ENCODE peak calls at places on chromosomes 16 and 17, in seven cellular contexts. One of them, this sample, is unnamed.

GRCh38 chr16:70715860-70716357 is 30.1 kb upstream of the MTSS2 start:
- DNase-seq in Kasumi-1: no peak
- DNase-seq in activated CD8-positive, alpha-beta memory T cell treated with anti-CD3 and anti-CD28 coated beads for 48 hours: no peak
- DNase-seq in smooth muscle cell of the brain vasculature: no peak
- DNase-seq in islet precursor cell: no peak
- DNase-seq in NCI-H146: no peak
- DNase-seq in Caki2: no peak
- DNase-seq in this sample: no peak

GRCh38 chr17:29384901-29385300 is 5.3 kb upstream of the TAOK1 start:
- DNase-seq in Kasumi-1: no peak
- DNase-seq in activated CD8-positive, alpha-beta memory T cell treated with anti-CD3 and anti-CD28 coated beads for 48 hours: no peak
- DNase-seq in smooth muscle cell of the brain vasculature: no peak
- DNase-seq in islet precursor cell: no peak
- DNase-seq in NCI-H146: no peak
- DNase-seq in Caki2: peak
- DNase-seq in this sample: peak

GRCh38 chr16:89921699-89922476 is 1.3 kb upstream of the TUBB3 start:
- DNase-seq in Kasumi-1: peak
- DNase-seq in activated CD8-positive, alpha-beta memory T cell treated with anti-CD3 and anti-CD28 coated beads for 48 hours: no peak
- DNase-seq in smooth muscle cell of the brain vasculature: peak
- DNase-seq in islet precursor cell: peak
- DNase-seq in NCI-H146: peak
- DNase-seq in Caki2: peak
- DNase-seq in this sample: peak

GRCh38 chr16:3949287-3949686 is 68.8 kb upstream of the CREBBP start:
- DNase-seq in Kasumi-1: no peak
- DNase-seq in activated CD8-positive, alpha-beta memory T cell treated with anti-CD3 and anti-CD28 coated beads for 48 hours: no peak
- DNase-seq in smooth muscle cell of the brain vasculature: no peak
- DNase-seq in islet precursor cell: no peak
- DNase-seq in NCI-H146: peak
- DNase-seq in Caki2: no peak
- DNase-seq in this sample: peak

GRCh38 chr16:73956592-73957495 is 339.8 kb upstream of the PSMD7 start:
- DNase-seq in Kasumi-1: peak
- DNase-seq in activated CD8-positive, alpha-beta memory T cell treated with anti-CD3 and anti-CD28 coated beads for 48 hours: no peak
- DNase-seq in smooth muscle cell of the brain vasculature: peak
- DNase-seq in islet precursor cell: peak
- DNase-seq in NCI-H146: peak
- DNase-seq in Caki2: peak
- DNase-seq in this sample: peak

GRCh38 chr16:81526935-81527334 is 82.3 kb downstream of the CMIP start:
- DNase-seq in Kasumi-1: no peak
- DNase-seq in activated CD8-positive, alpha-beta memory T cell treated with anti-CD3 and anti-CD28 coated beads for 48 hours: no peak
- DNase-seq in smooth muscle cell of the brain vasculature: no peak
- DNase-seq in islet precursor cell: no peak
- DNase-seq in NCI-H146: no peak
- DNase-seq in Caki2: peak
- DNase-seq in this sample: no peak

GRCh38 chr16:57639172-57639571 is 10.7 kb downstream of the ADGRG1 start:
- DNase-seq in Kasumi-1: no peak
- DNase-seq in activated CD8-positive, alpha-beta memory T cell treated with anti-CD3 and anti-CD28 coated beads for 48 hours: no peak
- DNase-seq in smooth muscle cell of the brain vasculature: no peak
- DNase-seq in islet precursor cell: no peak
- DNase-seq in NCI-H146: peak
- DNase-seq in Caki2: no peak
- DNase-seq in this sample: peak

GRCh38 chr17:17391575-17392370 is 85.0 kb upstream of the MED9 start:
- DNase-seq in Kasumi-1: no peak
- DNase-seq in activated CD8-positive, alpha-beta memory T cell treated with anti-CD3 and anti-CD28 coated beads for 48 hours: no peak
- DNase-seq in smooth muscle cell of the brain vasculature: no peak
- DNase-seq in islet precursor cell: no peak
- DNase-seq in NCI-H146: no peak
- DNase-seq in Caki2: no peak
- DNase-seq in this sample: peak

GRCh38 chr17:59856859-59857794 is 35.6 kb downstream of the TUBD1 start:
- DNase-seq in Kasumi-1: no peak
- DNase-seq in activated CD8-positive, alpha-beta memory T cell treated with anti-CD3 and anti-CD28 coated beads for 48 hours: no peak
- DNase-seq in smooth muscle cell of the brain vasculature: no peak
- DNase-seq in islet precursor cell: no peak
- DNase-seq in NCI-H146: no peak
- DNase-seq in Caki2: no peak
- DNase-seq in this sample: peak

GRCh38 chr16:35431829-35432663 is 1972.6 kb downstream of the TP53TG3F start:
- DNase-seq in Kasumi-1: peak
- DNase-seq in activated CD8-positive, alpha-beta memory T cell treated with anti-CD3 and anti-CD28 coated beads for 48 hours: no peak
- DNase-seq in smooth muscle cell of the brain vasculature: no peak
- DNase-seq in islet precursor cell: no peak
- DNase-seq in NCI-H146: peak
- DNase-seq in Caki2: peak
- DNase-seq in this sample: peak

GRCh38 chr16:65274576-65274975 is 152.7 kb upstream of the CDH11 start:
- DNase-seq in Kasumi-1: no peak
- DNase-seq in activated CD8-positive, alpha-beta memory T cell treated with anti-CD3 and anti-CD28 coated beads for 48 hours: no peak
- DNase-seq in smooth muscle cell of the brain vasculature: no peak
- DNase-seq in islet precursor cell: no peak
- DNase-seq in NCI-H146: no peak
- DNase-seq in Caki2: no peak
- DNase-seq in this sample: no peak

GRCh38 chr17:80889897-80890550 is 101.6 kb upstream of the CHMP6 start:
- DNase-seq in Kasumi-1: peak
- DNase-seq in activated CD8-positive, alpha-beta memory T cell treated with anti-CD3 and anti-CD28 coated beads for 48 hours: no peak
- DNase-seq in smooth muscle cell of the brain vasculature: no peak
- DNase-seq in islet precursor cell: no peak
- DNase-seq in NCI-H146: no peak
- DNase-seq in Caki2: no peak
- DNase-seq in this sample: no peak

GRCh38 chr17:50346313-50347086 is 574 bp downstream of the XYLT2 start:
- DNase-seq in Kasumi-1: no peak
- DNase-seq in activated CD8-positive, alpha-beta memory T cell treated with anti-CD3 and anti-CD28 coated beads for 48 hours: no peak
- DNase-seq in smooth muscle cell of the brain vasculature: no peak
- DNase-seq in islet precursor cell: peak
- DNase-seq in NCI-H146: peak
- DNase-seq in Caki2: no peak
- DNase-seq in this sample: peak

GRCh38 chr17:337022-337420 is 15.6 kb downstream of the RPH3AL start:
- DNase-seq in Kasumi-1: no peak
- DNase-seq in activated CD8-positive, alpha-beta memory T cell treated with anti-CD3 and anti-CD28 coated beads for 48 hours: no peak
- DNase-seq in smooth muscle cell of the brain vasculature: no peak
- DNase-seq in islet precursor cell: no peak
- DNase-seq in NCI-H146: no peak
- DNase-seq in Caki2: no peak
- DNase-seq in this sample: no peak

GRCh38 chr17:38921756-38922411 is 3.5 kb upstream of the LASP1NB start:
- DNase-seq in Kasumi-1: peak
- DNase-seq in activated CD8-positive, alpha-beta memory T cell treated with anti-CD3 and anti-CD28 coated beads for 48 hours: no peak
- DNase-seq in smooth muscle cell of the brain vasculature: no peak
- DNase-seq in islet precursor cell: peak
- DNase-seq in NCI-H146: no peak
- DNase-seq in Caki2: no peak
- DNase-seq in this sample: no peak

GRCh38 chr17:64632606-64633005 is 29.5 kb downstream of the SMURF2 start:
- DNase-seq in Kasumi-1: no peak
- DNase-seq in activated CD8-positive, alpha-beta memory T cell treated with anti-CD3 and anti-CD28 coated beads for 48 hours: no peak
- DNase-seq in smooth muscle cell of the brain vasculature: no peak
- DNase-seq in islet precursor cell: no peak
- DNase-seq in NCI-H146: no peak
- DNase-seq in Caki2: no peak
- DNase-seq in this sample: no peak

GRCh38 chr17:9239821-9240658 is 218.7 kb downstream of the NTN1 start:
- DNase-seq in Kasumi-1: no peak
- DNase-seq in activated CD8-positive, alpha-beta memory T cell treated with anti-CD3 and anti-CD28 coated beads for 48 hours: peak
- DNase-seq in smooth muscle cell of the brain vasculature: no peak
- DNase-seq in islet precursor cell: peak
- DNase-seq in NCI-H146: no peak
- DNase-seq in Caki2: peak
- DNase-seq in this sample: peak

GRCh38 chr17:45296833-45297124 is 20.0 kb downstream of the MAP3K14 start:
- DNase-seq in Kasumi-1: no peak
- DNase-seq in activated CD8-positive, alpha-beta memory T cell treated with anti-CD3 and anti-CD28 coated beads for 48 hours: no peak
- DNase-seq in smooth muscle cell of the brain vasculature: no peak
- DNase-seq in islet precursor cell: no peak
- DNase-seq in NCI-H146: no peak
- DNase-seq in Caki2: no peak
- DNase-seq in this sample: no peak

GRCh38 chr17:39787038-39787437 is 49.3 kb downstream of the GRB7 start:
- DNase-seq in Kasumi-1: no peak
- DNase-seq in activated CD8-positive, alpha-beta memory T cell treated with anti-CD3 and anti-CD28 coated beads for 48 hours: no peak
- DNase-seq in smooth muscle cell of the brain vasculature: no peak
- DNase-seq in islet precursor cell: no peak
- DNase-seq in NCI-H146: no peak
- DNase-seq in Caki2: no peak
- DNase-seq in this sample: no peak

GRCh38 chr16:67346328-67346727 is 19.7 kb downstream of the LRRC36 start:
- DNase-seq in Kasumi-1: no peak
- DNase-seq in activated CD8-positive, alpha-beta memory T cell treated with anti-CD3 and anti-CD28 coated beads for 48 hours: no peak
- DNase-seq in smooth muscle cell of the brain vasculature: no peak
- DNase-seq in islet precursor cell: no peak
- DNase-seq in NCI-H146: no peak
- DNase-seq in Caki2: no peak
- DNase-seq in this sample: peak

GRCh38 chr16:81522141-81522701 is 77.6 kb downstream of the CMIP start:
- DNase-seq in Kasumi-1: no peak
- DNase-seq in activated CD8-positive, alpha-beta memory T cell treated with anti-CD3 and anti-CD28 coated beads for 48 hours: no peak
- DNase-seq in smooth muscle cell of the brain vasculature: no peak
- DNase-seq in islet precursor cell: no peak
- DNase-seq in NCI-H146: peak
- DNase-seq in Caki2: no peak
- DNase-seq in this sample: peak

GRCh38 chr16:85569615-85570212 is 43.4 kb upstream of the GSE1 start:
- DNase-seq in Kasumi-1: peak
- DNase-seq in activated CD8-positive, alpha-beta memory T cell treated with anti-CD3 and anti-CD28 coated beads for 48 hours: no peak
- DNase-seq in smooth muscle cell of the brain vasculature: peak
- DNase-seq in islet precursor cell: no peak
- DNase-seq in NCI-H146: peak
- DNase-seq in Caki2: no peak
- DNase-seq in this sample: no peak

GRCh38 chr16:68332411-68333121 is 21.7 kb downstream of the PRMT7 start:
- DNase-seq in Kasumi-1: peak
- DNase-seq in activated CD8-positive, alpha-beta memory T cell treated with anti-CD3 and anti-CD28 coated beads for 48 hours: no peak
- DNase-seq in smooth muscle cell of the brain vasculature: peak
- DNase-seq in islet precursor cell: peak
- DNase-seq in NCI-H146: no peak
- DNase-seq in Caki2: no peak
- DNase-seq in this sample: no peak

GRCh38 chr17:39404542-39405378 is 3.3 kb upstream of the FBXL20 start:
- DNase-seq in Kasumi-1: no peak
- DNase-seq in activated CD8-positive, alpha-beta memory T cell treated with anti-CD3 and anti-CD28 coated beads for 48 hours: no peak
- DNase-seq in smooth muscle cell of the brain vasculature: no peak
- DNase-seq in islet precursor cell: no peak
- DNase-seq in NCI-H146: no peak
- DNase-seq in Caki2: peak
- DNase-seq in this sample: peak

GRCh38 chr16:15592324-15592723 is 50.6 kb downstream of the MARF1 start:
- DNase-seq in Kasumi-1: no peak
- DNase-seq in activated CD8-positive, alpha-beta memory T cell treated with anti-CD3 and anti-CD28 coated beads for 48 hours: no peak
- DNase-seq in smooth muscle cell of the brain vasculature: no peak
- DNase-seq in islet precursor cell: no peak
- DNase-seq in NCI-H146: no peak
- DNase-seq in Caki2: no peak
- DNase-seq in this sample: peak